ENCODE peak calls at places on chromosomes 3 and 15, in ten cellular contexts. D, I, A, Z, C, P, V, E, O and K are unnamed samples.

GRCh38 chr3:46512191-46512590 is 14.4 kb downstream of the RTP3 start:
- DNase-seq in O (no peak), D (no peak), C (no peak), Z (no peak), P (no peak), E (no peak), I (no peak), A (no peak), V (no peak), K (no peak)

GRCh38 chr15:48592221-48592731 is 53.2 kb downstream of the FBN1 start:
- DNase-seq in V (no peak), E (no peak), D (peak), Z (no peak), I (peak), A (peak), C (no peak), P (no peak), O (peak), K (no peak)

GRCh38 chr3:60839242-60839641 is 412.0 kb downstream of the FHIT start:
- DNase-seq in I (no peak), Z (peak), P (no peak), D (no peak), V (no peak), O (peak), A (no peak), E (no peak), C (no peak), K (no peak)

GRCh38 chr3:49967307-49967706 is 27.4 kb downstream of the RBM6 start:
- DNase-seq in I (no peak), D (peak), C (no peak), P (no peak), A (no peak), O (peak), Z (no peak), E (no peak), V (no peak), K (no peak)

GRCh38 chr3:102165367-102165766 is 269.4 kb upstream of the ZPLD1 start:
- DNase-seq in O (peak), A (no peak), P (no peak), E (no peak), D (peak), V (no peak), Z (no peak), I (peak), C (no peak), K (no peak)

GRCh38 chr3:126998728-126999127 is 15.8 kb downstream of the PLXNA1 start:
- DNase-seq in Z (no peak), D (no peak), A (no peak), P (no peak), E (peak), I (no peak), C (no peak), O (no peak), V (no peak), K (no peak)

GRCh38 chr3:10804183-10804648 is 11.8 kb upstream of the SLC6A11 start:
- DNase-seq in D (no peak), E (no peak), P (no peak), Z (no peak), C (no peak), O (no peak), I (no peak), A (no peak), V (no peak), K (no peak)

GRCh38 chr15:99568548-99569352 is 3.0 kb downstream of the MEF2A start:
- DNase-seq in E (no peak), A (no peak), V (no peak), C (no peak), O (peak), I (peak), P (no peak), D (no peak), Z (no peak), K (no peak)

GRCh38 chr3:59101091-59101738 is 51.4 kb upstream of the CFAP20DC start:
- DNase-seq in A (no peak), D (peak), E (no peak), V (no peak), C (no peak), Z (no peak), P (no peak), O (peak), I (no peak), K (no peak)

GRCh38 chr3:197547206-197547605 is 8.6 kb downstream of the BDH1 start:
- DNase-seq in O (no peak), A (no peak), P (no peak), E (no peak), V (no peak), Z (no peak), I (no peak), D (no peak), C (no peak), K (no peak)

GRCh38 chr3:136146981-136147729 is 49.0 kb downstream of the MSL2 start:
- DNase-seq in Z (no peak), P (no peak), E (no peak), I (no peak), D (no peak), O (peak), V (no peak), C (no peak), A (no peak), K (no peak)

GRCh38 chr3:112650472-112650871 is 9.5 kb upstream of the CCDC80 start:
- DNase-seq in E (no peak), D (no peak), P (no peak), V (no peak), Z (no peak), C (no peak), A (peak), O (peak), I (no peak), K (no peak)

GRCh38 chr3:25589783-25590258 is 74.9 kb downstream of the TOP2B start:
- DNase-seq in D (no peak), E (no peak), P (no peak), O (no peak), C (no peak), I (no peak), Z (no peak), V (no peak), A (no peak), K (no peak)

GRCh38 chr3:192940129-192940528 is 22.5 kb upstream of the MB21D2 start:
- DNase-seq in D (no peak), C (no peak), O (peak), V (no peak), Z (no peak), P (no peak), I (no peak), A (no peak), E (no peak), K (no peak)

GRCh38 chr15:81239190-81239589 is 42.5 kb downstream of the IL16 start:
- DNase-seq in O (peak), Z (no peak), E (no peak), A (no peak), P (no peak), D (peak), I (peak), C (no peak), V (no peak), K (no peak)

GRCh38 chr3:38588995-38589937 is 60.2 kb downstream of the SCN5A start:
- DNase-seq in V (no peak), A (no peak), I (no peak), E (no peak), O (no peak), Z (no peak), C (no peak), D (no peak), P (peak), K (peak)

GRCh38 chr3:188082040-188082439 is 71.9 kb upstream of the LPP start:
- DNase-seq in C (no peak), P (no peak), A (no peak), D (no peak), V (no peak), Z (no peak), O (peak), E (no peak), I (peak), K (no peak)

GRCh38 chr3:14265246-14265962 is 86.8 kb downstream of the LSM3 start:
- DNase-seq in A (no peak), V (no peak), C (no peak), Z (no peak), E (peak), I (no peak), P (peak), O (peak), D (peak), K (peak)

GRCh38 chr3:12979151-12979946 is 93.9 kb downstream of the IQSEC1 start:
- DNase-seq in V (no peak), C (no peak), Z (no peak), D (no peak), A (no peak), P (no peak), I (no peak), O (no peak), E (no peak), K (peak)

GRCh38 chr3:174483254-174483653 is 375.9 kb upstream of the NAALADL2 start:
- DNase-seq in D (no peak), O (no peak), E (no peak), A (no peak), C (no peak), V (no peak), Z (no peak), I (no peak), P (no peak), K (no peak)

GRCh38 chr3:43872901-43873300 is 182.2 kb downstream of the ABHD5 start:
- DNase-seq in O (peak), Z (peak), E (no peak), V (no peak), I (peak), C (no peak), D (peak), A (no peak), P (no peak), K (no peak)

GRCh38 chr15:40845511-40846284 is 1.9 kb downstream of the SPINT1 start:
- DNase-seq in C (no peak), V (peak), D (no peak), E (peak), Z (no peak), A (no peak), P (peak), I (no peak), O (no peak), K (peak)

GRCh38 chr3:69439683-69440270 is 53.9 kb upstream of the FRMD4B start:
- DNase-seq in D (peak), I (peak), P (no peak), Z (no peak), E (no peak), A (no peak), C (no peak), O (peak), V (no peak), K (no peak)

GRCh38 chr3:47847801-47848518 is 45.0 kb downstream of the DHX30 start:
- DNase-seq in Z (no peak), E (no peak), D (no peak), C (no peak), P (no peak), O (no peak), V (no peak), A (no peak), I (no peak), K (no peak)

GRCh38 chr3:134378384-134378783 is 4.1 kb upstream of the AMOTL2 start:
- DNase-seq in V (no peak), C (no peak), O (no peak), E (no peak), P (no peak), I (no peak), D (peak), A (no peak), Z (peak), K (peak)

GRCh38 chr3:190242147-190242546 is 80.1 kb downstream of the CLDN1 start:
- DNase-seq in C (no peak), P (no peak), E (no peak), Z (no peak), D (no peak), O (no peak), A (no peak), V (no peak), I (no peak), K (no peak)

GRCh38 chr15:73872370-73872769 is 994 bp upstream of the TBC1D21 start:
- DNase-seq in P (no peak), V (no peak), C (no peak), I (peak), D (peak), A (no peak), E (no peak), O (peak), Z (no peak), K (no peak)

GRCh38 chr3:35814531-35814930 is 175.2 kb downstream of the ARPP21 start:
- DNase-seq in P (no peak), A (no peak), O (no peak), C (no peak), D (peak), V (no peak), E (no peak), Z (no peak), I (no peak), K (no peak)

GRCh38 chr3:183114779-183115178 is 15.5 kb upstream of the MCCC1 start:
- DNase-seq in A (no peak), I (no peak), V (no peak), Z (no peak), D (no peak), O (no peak), C (no peak), P (no peak), E (peak), K (no peak)

GRCh38 chr3:169618894-169619792 is 44.4 kb downstream of the MECOM start:
- DNase-seq in Z (no peak), C (no peak), P (no peak), O (no peak), V (no peak), A (no peak), D (no peak), E (peak), I (no peak), K (no peak)

GRCh38 chr3:160343132-160343531 is 55.9 kb downstream of the IFT80 start:
- DNase-seq in E (no peak), C (no peak), O (peak), V (no peak), P (no peak), A (no peak), D (peak), I (peak), Z (no peak), K (no peak)